ENCODE peak calls at places on chromosomes 13 and 19, in six cellular contexts. C is NCI-H748 treated with DMSO at 0.1 percent for 48 hours; Y is pons; M is smooth muscle cell of the brain vasculature; Z is stimulated activated CD4-positive, alpha-beta T cell treated with anti-CD3 and anti-CD28 coated beads, TNF-alpha, amount 100 ng/mL, for 24 hours; E is activated CD8-positive, alpha-beta T cell treated with anti-CD3 and anti-CD28 coated beads, Interleukin-2, amount 10 ng/mL, durations not matched to agents 7 days and 5 days. V is an unnamed sample.

GRCh38 chr13:97212540-97213146 is 9.5 kb upstream of the MBNL2 start:
- DNase-seq in C (peak), Y (peak), M (no peak), Z (no peak), E (no peak), V (no peak)

GRCh38 chr13:71797487-71797886 is 69.5 kb downstream of the DACH1 start:
- DNase-seq in C (no peak), Y (no peak), M (no peak), Z (no peak), E (no peak), V (no peak)

GRCh38 chr13:25046985-25047660 is 48.8 kb upstream of the PABPC3 start:
- DNase-seq in C (peak), Y (peak), M (no peak), Z (no peak), E (no peak), V (no peak)

GRCh38 chr13:23852351-23852750 is 36.8 kb downstream of the MIPEP start:
- DNase-seq in C (no peak), Y (no peak), M (no peak), Z (no peak), E (no peak), V (no peak)

GRCh38 chr13:107767119-107767518 is 448.2 kb downstream of the LIG4 start:
- DNase-seq in C (peak), Y (no peak), M (no peak), Z (no peak), E (no peak), V (no peak)

GRCh38 chr19:4832776-4833175 is 1.3 kb upstream of the TICAM1 start:
- DNase-seq in C (no peak), Y (no peak), M (no peak), Z (no peak), E (no peak), V (no peak)

GRCh38 chr13:41212881-41213280 is 18.5 kb upstream of the KBTBD7 start:
- DNase-seq in C (no peak), Y (no peak), M (no peak), Z (no peak), E (no peak), V (no peak)

GRCh38 chr19:7564866-7565265 is 29.3 kb downstream of the PNPLA6 start:
- DNase-seq in C (no peak), Y (no peak), M (no peak), Z (no peak), E (no peak), V (no peak)

GRCh38 chr13:29548722-29549446 is 46.6 kb downstream of the SLC7A1 start:
- DNase-seq in C (no peak), Y (no peak), M (no peak), Z (no peak), E (no peak), V (no peak)

GRCh38 chr19:344625-345319 is at the start of gene MIER2:
- DNase-seq in C (peak), Y (peak), M (peak), Z (peak), E (peak), V (peak)

GRCh38 chr13:97165527-97166425 is 56.4 kb upstream of the MBNL2 start:
- DNase-seq in C (peak), Y (no peak), M (no peak), Z (no peak), E (no peak), V (no peak)

GRCh38 chr13:43878897-43879322 is 630 bp downstream of the CCDC122 start:
- DNase-seq in C (peak), Y (peak), M (no peak), Z (peak), E (peak), V (no peak)

GRCh38 chr19:1690570-1691307 is 38.3 kb upstream of the TCF3 start:
- DNase-seq in C (no peak), Y (no peak), M (no peak), Z (peak), E (peak), V (peak)

GRCh38 chr19:45881909-45882528 is 3.9 kb downstream of the IRF2BP1 start:
- DNase-seq in C (no peak), Y (no peak), M (no peak), Z (no peak), E (no peak), V (no peak)

GRCh38 chr19:34774857-34775256 is 1.8 kb upstream of the ZNF599 start:
- DNase-seq in C (no peak), Y (no peak), M (no peak), Z (no peak), E (no peak), V (no peak)